ENCODE peak calls at places on chromosome 12, in five cellular contexts. One of them, this sample, is unnamed. For H3K4me1 and H3K27me3, the result is how much of the 10 kb centered on the place peaks cover.

GRCh38 chr12:28535216-28535615 is 345.0 kb downstream of the CCDC91 start:
- DNase-seq in DND-41: no peak
- DNase-seq in endodermal cell: no peak
- DNase-seq in ovary: no peak
- DNase-seq in fibroblast of lung: peak
- DNase-seq in this sample: no peak

GRCh38 chr12:28622416-28622815 is 432.2 kb downstream of the CCDC91 start:
- DNase-seq in ovary: no peak
- DNase-seq in fibroblast of lung: peak
- DNase-seq in endodermal cell: no peak
- DNase-seq in DND-41: no peak
- DNase-seq in this sample: no peak

GRCh38 chr12:58378038-58378437 is 436.7 kb downstream of the ATP23 start:
- DNase-seq in ovary: no peak
- DNase-seq in endodermal cell: no peak
- DNase-seq in DND-41: no peak
- DNase-seq in fibroblast of lung: peak
- DNase-seq in this sample: no peak

GRCh38 chr12:22230280-22230794 is 104.2 kb downstream of the ST8SIA1 start:
- DNase-seq in ovary: no peak
- DNase-seq in fibroblast of lung: peak
- DNase-seq in endodermal cell: no peak
- DNase-seq in DND-41: no peak
- DNase-seq in this sample: no peak

GRCh38 chr12:127343941-127344340 is 923.0 kb upstream of the TMEM132C start:
- DNase-seq in ovary: no peak
- DNase-seq in fibroblast of lung: peak
- DNase-seq in endodermal cell: no peak
- DNase-seq in DND-41: no peak
- DNase-seq in this sample: no peak

GRCh38 chr12:1595026-1595561 is 713 bp upstream of the FBXL14 start:
- DNase-seq in fibroblast of lung: no peak
- DNase-seq in DND-41: no peak
- DNase-seq in endodermal cell: no peak
- DNase-seq in ovary: no peak
- DNase-seq in this sample: no peak

GRCh38 chr12:1927751-1928351 is 9.4 kb upstream of the CACNA2D4 start:
- DNase-seq in fibroblast of lung: no peak
- DNase-seq in ovary: peak
- DNase-seq in endodermal cell: peak
- DNase-seq in DND-41: no peak
- DNase-seq in this sample: no peak

GRCh38 chr12:114902665-114903393 is 218.9 kb upstream of the TBX3 start:
- DNase-seq in fibroblast of lung: peak
- DNase-seq in DND-41: no peak
- DNase-seq in endodermal cell: peak
- DNase-seq in ovary: no peak
- DNase-seq in this sample: no peak

GRCh38 chr12:126617312-126617711 is 1552.1 kb downstream of the AACS start:
- DNase-seq in endodermal cell: peak
- DNase-seq in DND-41: no peak
- DNase-seq in fibroblast of lung: no peak
- DNase-seq in ovary: no peak
- DNase-seq in this sample: no peak

GRCh38 chr12:105658389-105658788 is 327.9 kb downstream of the C12orf75 start:
- DNase-seq in DND-41: no peak
- DNase-seq in fibroblast of lung: no peak
- DNase-seq in ovary: no peak
- DNase-seq in endodermal cell: no peak
- DNase-seq in this sample: no peak

GRCh38 chr12:107444771-107445170 is 240.8 kb upstream of the PWP1 start:
- DNase-seq in endodermal cell: no peak
- DNase-seq in ovary: no peak
- DNase-seq in DND-41: no peak
- DNase-seq in fibroblast of lung: no peak
- DNase-seq in this sample: no peak

DNA sequence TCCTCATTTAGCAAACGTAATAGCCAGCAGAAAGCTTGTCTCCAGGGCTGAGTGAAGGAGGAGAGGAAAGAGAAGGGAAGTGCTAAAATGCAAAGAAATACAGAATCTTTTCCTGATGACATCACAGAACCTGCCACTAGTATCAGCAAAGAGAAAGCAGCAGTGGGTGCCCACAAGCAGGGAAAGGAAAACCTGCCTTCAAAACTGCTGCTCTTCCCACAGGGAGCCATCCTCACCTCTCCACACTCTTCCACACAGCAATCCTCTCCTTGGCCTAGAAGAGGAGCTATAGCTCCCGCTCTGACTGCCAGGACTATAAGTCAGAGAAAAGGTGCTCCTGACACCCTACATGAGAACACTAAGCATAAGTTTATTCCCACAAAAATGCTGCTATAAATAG is 11.3 kb downstream of the MED13L start:
- DNase-seq in fibroblast of lung: peak
- DNase-seq in ovary: no peak
- DNase-seq in endodermal cell: peak
- DNase-seq in DND-41: no peak
- DNase-seq in this sample: no peak
- H3K4me1 ChIP-seq in fibroblast of lung: under half
- H3K4me1 ChIP-seq in ovary: under half
- H3K4me1 ChIP-seq in endodermal cell: under half
- H3K4me1 ChIP-seq in DND-41: under half
- H3K4me1 ChIP-seq in this sample: under half

GRCh38 chr12:16605666-16606116 is 271 bp downstream of the LMO3 start:
- DNase-seq in fibroblast of lung: peak
- DNase-seq in endodermal cell: peak
- DNase-seq in DND-41: no peak
- DNase-seq in ovary: no peak
- DNase-seq in this sample: no peak
- H3K27me3 ChIP-seq in fibroblast of lung: under half
- H3K27me3 ChIP-seq in endodermal cell: half or more
- H3K27me3 ChIP-seq in DND-41: under half
- H3K27me3 ChIP-seq in ovary: under half
- H3K27me3 ChIP-seq in this sample: under half

DNA sequence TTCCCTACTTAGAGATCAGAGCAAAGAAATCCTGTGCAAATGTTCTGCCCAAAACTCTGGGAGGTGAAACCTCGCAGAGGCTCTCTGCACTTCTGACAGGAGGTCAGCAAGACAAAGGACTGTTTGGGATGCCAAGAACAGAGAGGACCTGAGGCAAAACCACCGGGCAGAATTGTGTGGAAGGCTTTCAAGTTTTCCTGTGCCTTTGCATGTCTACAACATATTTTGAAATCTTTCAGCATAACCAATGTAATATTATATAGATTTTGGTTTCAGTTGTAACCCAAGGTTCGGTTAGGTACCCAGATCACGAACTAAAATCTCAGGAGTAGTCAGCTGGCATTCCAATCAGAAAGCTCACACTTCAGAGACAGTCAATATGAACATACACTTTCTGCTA is 99.4 kb upstream of the PLEKHA5 start:
- DNase-seq in fibroblast of lung: no peak
- DNase-seq in DND-41: no peak
- DNase-seq in endodermal cell: no peak
- DNase-seq in ovary: no peak
- DNase-seq in this sample: no peak
- H3K27ac ChIP-seq in fibroblast of lung: peak
- H3K27ac ChIP-seq in DND-41: no peak
- H3K27ac ChIP-seq in endodermal cell: peak
- H3K27ac ChIP-seq in ovary: no peak
- H3K27ac ChIP-seq in this sample: peak

GRCh38 chr12:96193725-96194571 is at the start of gene ELK3:
- DNase-seq in DND-41: peak
- DNase-seq in endodermal cell: peak
- DNase-seq in ovary: peak
- DNase-seq in fibroblast of lung: peak
- DNase-seq in this sample: no peak

GRCh38 chr12:96194901-96195844 is 998 bp downstream of the ELK3 start:
- DNase-seq in fibroblast of lung: peak
- DNase-seq in ovary: peak
- DNase-seq in DND-41: peak
- DNase-seq in endodermal cell: peak
- DNase-seq in this sample: no peak

GRCh38 chr12:96192926-96193573 is 1.1 kb upstream of the ELK3 start:
- DNase-seq in fibroblast of lung: no peak
- DNase-seq in DND-41: no peak
- DNase-seq in endodermal cell: no peak
- DNase-seq in ovary: no peak
- DNase-seq in this sample: no peak

GRCh38 chr12:96195845-96196451 is 1.8 kb downstream of the ELK3 start:
- DNase-seq in ovary: no peak
- DNase-seq in endodermal cell: peak
- DNase-seq in DND-41: no peak
- DNase-seq in fibroblast of lung: peak
- DNase-seq in this sample: no peak

GRCh38 chr12:96194572-96194889 is 356 bp downstream of the ELK3 start:
- DNase-seq in DND-41: no peak
- DNase-seq in endodermal cell: no peak
- DNase-seq in ovary: no peak
- DNase-seq in fibroblast of lung: no peak
- DNase-seq in this sample: no peak
- H3K4me1 ChIP-seq in DND-41: under half
- H3K4me1 ChIP-seq in endodermal cell: under half
- H3K4me1 ChIP-seq in ovary: under half
- H3K4me1 ChIP-seq in fibroblast of lung: under half
- H3K4me1 ChIP-seq in this sample: under half

GRCh38 chr12:125178222-125178621 is 113.0 kb downstream of the AACS start:
- DNase-seq in DND-41: no peak
- DNase-seq in fibroblast of lung: no peak
- DNase-seq in ovary: no peak
- DNase-seq in endodermal cell: no peak
- DNase-seq in this sample: no peak
- H3K27me3 ChIP-seq in DND-41: under half
- H3K27me3 ChIP-seq in fibroblast of lung: under half
- H3K27me3 ChIP-seq in ovary: under half
- H3K27me3 ChIP-seq in endodermal cell: under half
- H3K27me3 ChIP-seq in this sample: under half